ENCODE peak calls at places on chromosomes 5 and 9, in nine cellular contexts. J is adrenal gland; A is OCI-LY7; M is breast epithelium; E is CD8-positive, alpha-beta T cell; B is suprapubic skin; K is testis; V is endodermal cell; Q is colonic mucosa. R is an unnamed sample. For H3K4me1, the result is how much of the 10 kb centered on the place peaks cover.

GRCh38 chr5:154702477-154702876 is 52.7 kb upstream of the LARP1 start:
- DNase-seq in A (no peak), V (no peak), K (no peak), M (no peak), J (no peak), Q (no peak), B (no peak), E (no peak), R (no peak)

GRCh38 chr9:82581516-82581915 is 481.4 kb downstream of the RASEF start:
- DNase-seq in A (no peak), K (no peak), V (no peak), M (no peak), B (no peak), J (no peak), Q (no peak), E (no peak), R (no peak)

GRCh38 chr9:127050152-127050551 is 72.3 kb downstream of the ANGPTL2 start:
- DNase-seq in E (no peak), B (no peak), A (no peak), K (no peak), J (no peak), M (no peak), V (peak), Q (no peak), R (no peak)

GRCh38 chr9:137423810-137424291 is 658 bp downstream of the NOXA1 start:
- DNase-seq in M (no peak), B (no peak), Q (peak), J (peak), K (no peak), V (no peak), E (no peak), A (no peak), R (peak)

GRCh38 chr5:177346820-177347219 is 4.6 kb downstream of the LMAN2 start:
- DNase-seq in J (no peak), M (no peak), B (no peak), A (no peak), E (no peak), V (no peak), K (no peak), Q (no peak), R (no peak)

GRCh38 chr5:141716009-141716408 is 34.0 kb upstream of the ARAP3 start:
- DNase-seq in E (no peak), A (no peak), K (no peak), B (no peak), Q (no peak), J (no peak), V (peak), M (peak), R (no peak)

GRCh38 chr9:108186996-108187395 is 668.8 kb downstream of the ACTL7B start:
- DNase-seq in J (no peak), M (no peak), V (no peak), K (peak), E (no peak), Q (peak), A (no peak), B (no peak), R (peak)

GRCh38 chr9:89877051-89878002 is 272.5 kb downstream of the GADD45G start:
- DNase-seq in K (peak), B (peak), E (no peak), Q (no peak), V (peak), J (peak), A (no peak), M (no peak), R (peak)

GRCh38 chr9:135887585-135888050 is 19.7 kb downstream of the CAMSAP1 start:
- DNase-seq in K (no peak), J (no peak), E (peak), V (peak), A (peak), Q (no peak), M (no peak), B (peak), R (no peak)

DNA sequence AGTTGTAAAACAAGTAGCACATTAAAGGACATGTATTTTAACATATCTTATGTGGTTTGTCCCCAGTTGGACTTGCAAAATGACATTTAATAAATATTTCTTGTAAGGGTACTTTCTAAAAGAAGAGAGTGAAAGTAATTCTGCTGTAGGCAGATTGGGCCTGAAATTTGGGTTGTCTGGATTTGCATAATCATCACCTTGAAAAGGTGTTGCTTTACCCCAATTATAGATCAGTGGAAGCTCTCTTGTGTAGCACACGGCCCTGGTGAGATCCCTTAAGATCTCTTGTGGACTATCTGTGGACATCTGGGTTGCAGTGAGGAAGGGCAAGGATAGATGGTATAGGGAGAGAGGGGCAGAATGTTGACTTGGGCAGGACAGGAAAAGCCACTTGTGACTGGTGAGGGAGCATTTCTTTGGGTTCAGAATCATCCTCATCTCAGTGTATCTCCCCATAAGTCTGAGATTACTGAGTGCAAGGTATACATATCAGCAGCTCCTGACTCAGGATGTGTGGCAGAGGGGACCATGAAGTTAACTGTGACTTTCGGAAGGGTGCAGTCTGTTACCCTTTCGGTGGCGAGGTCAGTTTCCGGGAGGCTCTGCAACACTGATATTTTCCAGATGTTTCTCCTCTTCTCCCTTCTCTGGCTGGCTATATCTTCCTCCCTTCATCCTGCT is 2.0 kb upstream of the TNFAIP8 start:
- DNase-seq in J (no peak), K (no peak), B (no peak), M (no peak), V (no peak), Q (no peak), E (no peak), A (peak), R (no peak)
- H3K4me1 ChIP-seq in J (under half), K (under half), B (under half), M (under half), V (under half), Q (under half), E (half or more), A (half or more), R (under half)

DNA sequence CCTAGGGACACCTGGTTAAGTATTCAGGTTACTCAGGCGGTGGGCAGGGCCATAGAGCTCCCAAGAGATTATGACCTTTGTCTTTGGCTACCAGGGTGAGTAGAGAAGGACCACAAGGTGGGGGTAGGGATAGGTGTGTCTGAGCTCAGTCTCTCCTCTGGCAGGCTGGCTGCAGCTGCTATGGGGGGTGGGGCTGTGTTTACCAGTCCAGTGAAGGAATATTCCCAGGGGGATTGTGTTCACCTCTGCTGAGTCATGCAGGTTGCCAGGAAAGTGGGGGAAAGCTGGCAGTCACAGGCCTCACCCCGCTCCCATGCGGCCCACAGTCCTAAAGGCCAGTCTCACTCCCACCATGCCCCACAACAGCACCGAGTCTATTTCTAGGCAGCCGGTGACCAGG is 53.6 kb upstream of the POU5F2 start:
- DNase-seq in M (no peak), Q (no peak), B (no peak), V (peak), A (peak), E (no peak), K (no peak), J (no peak), R (no peak)
- TF ChIP-seq CTCF in M (no peak), Q (no peak), B (no peak), V (no peak), A (no peak), E (no peak), K (no peak), J (no peak), R (no peak)

GRCh38 chr9:113581865-113582697 is 118.6 kb downstream of the RGS3 start:
- DNase-seq in Q (peak), K (peak), J (peak), A (peak), V (no peak), B (no peak), E (peak), M (peak), R (peak)

GRCh38 chr9:113580041-113580953 is 116.8 kb downstream of the RGS3 start:
- DNase-seq in A (peak), V (no peak), Q (peak), B (peak), J (peak), M (peak), E (peak), K (no peak), R (peak)

GRCh38 chr9:113582698-113583200 is 119.2 kb downstream of the RGS3 start:
- DNase-seq in B (no peak), A (no peak), M (no peak), E (no peak), K (no peak), V (no peak), J (no peak), Q (no peak), R (no peak)

GRCh38 chr9:113579270-113580040 is 115.9 kb downstream of the RGS3 start:
- DNase-seq in M (no peak), E (peak), A (peak), B (no peak), Q (no peak), K (no peak), V (no peak), J (peak), R (peak)

GRCh38 chr9:113580954-113581311 is 117.4 kb downstream of the RGS3 start:
- DNase-seq in M (no peak), V (no peak), Q (no peak), J (no peak), B (no peak), K (no peak), E (no peak), A (peak), R (no peak)
- H3K4me1 ChIP-seq in M (under half), V (under half), Q (under half), J (half or more), B (half or more), K (half or more), E (half or more), A (half or more), R (half or more)

GRCh38 chr5:117454716-117455212 is 880.1 kb upstream of the SEMA6A start:
- DNase-seq in K (peak), V (peak), A (peak), E (peak), M (peak), J (peak), B (no peak), Q (peak), R (peak)

GRCh38 chr5:117461403-117461802 is 886.8 kb upstream of the SEMA6A start:
- DNase-seq in K (no peak), B (no peak), M (no peak), J (no peak), A (no peak), V (no peak), E (no peak), Q (no peak), R (no peak)

DNA sequence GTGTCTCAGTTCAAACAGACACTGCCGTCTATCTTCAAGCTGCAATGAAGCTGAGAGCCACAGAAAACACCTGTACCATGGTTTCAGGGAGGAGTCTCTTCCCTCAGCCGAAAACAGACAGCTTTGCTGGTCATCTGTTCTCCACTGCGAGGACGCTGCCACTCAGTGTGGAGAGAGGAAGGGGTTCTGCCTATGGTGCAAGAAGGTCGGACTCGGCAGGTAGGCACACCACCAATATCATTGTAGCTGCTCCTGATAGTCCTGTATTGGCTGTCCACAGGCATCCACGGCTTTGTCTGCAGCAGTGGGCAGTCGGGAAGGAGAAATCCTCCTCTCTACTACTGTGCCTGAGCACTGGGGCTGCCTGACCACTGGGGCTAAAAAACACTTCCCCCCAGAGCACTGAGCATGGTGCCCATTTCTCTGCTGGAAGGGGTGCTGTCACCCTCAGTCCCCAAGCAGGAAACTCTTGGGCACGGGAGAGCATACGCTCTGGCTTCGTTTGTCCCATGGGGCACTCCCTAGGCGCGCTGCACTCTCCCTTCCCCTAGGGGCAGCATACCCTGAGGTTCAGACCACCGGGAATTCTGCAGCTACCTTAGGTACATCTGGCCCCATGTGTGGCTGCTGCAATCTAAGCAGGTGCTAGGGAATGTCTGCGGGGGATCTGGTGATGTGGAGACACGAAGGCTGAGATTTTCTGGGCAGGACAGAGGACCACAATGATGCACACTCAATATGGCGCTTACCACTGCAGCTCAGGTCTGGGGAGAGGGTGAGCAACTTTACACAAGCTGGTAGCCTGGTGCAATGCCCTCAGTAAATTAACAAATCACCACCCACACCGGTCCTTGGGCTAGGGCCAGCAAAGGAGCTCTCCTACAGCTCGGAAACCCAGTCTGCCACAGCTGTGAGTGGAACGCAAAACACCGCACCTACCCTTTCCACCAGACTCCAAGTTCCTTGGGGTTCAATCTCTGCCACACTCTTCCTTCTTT is 880.9 kb upstream of the SEMA6A start:
- DNase-seq in J (peak), B (no peak), E (no peak), V (peak), Q (peak), K (peak), M (no peak), A (peak), R (peak)
- TF ChIP-seq CTCF in J (no peak), B (no peak), E (no peak), V (peak), Q (peak), K (peak), M (no peak), A (peak), R (peak)

R was measured in body of pancreas.